ENCODE peak calls at places on chromosome 2, in eight cellular contexts. V is colonic mucosa, P is HepG2, S is stomach, U is ovary, A is uterus, C is Peyer's patch, Y is cardiac muscle cell. X is an unnamed sample. For H3K36me3, the result is how much of the 10 kb centered on the place peaks cover.

GRCh38 chr2:176507736-176508135 is 238.5 kb downstream of the MTX2 start:
- DNase-seq in V (no peak), P (no peak), S (no peak), U (no peak), A (no peak), C (no peak), Y (no peak), X (no peak)

GRCh38 chr2:1841461-1841860 is 97.1 kb upstream of the PXDN start:
- DNase-seq in V (no peak), P (no peak), S (no peak), U (no peak), A (no peak), C (no peak), Y (no peak), X (no peak)

GRCh38 chr2:222655406-222655747 is 515 bp downstream of the FARSB start:
- DNase-seq in V (no peak), P (no peak), S (no peak), U (no peak), A (no peak), C (no peak), Y (peak), X (no peak)

GRCh38 chr2:99638791-99639190 is 149.0 kb upstream of the REV1 start:
- DNase-seq in V (no peak), P (no peak), S (no peak), U (no peak), A (no peak), C (no peak), Y (no peak), X (no peak)

GRCh38 chr2:24121469-24121868 is 1.7 kb downstream of the PFN4 start:
- DNase-seq in V (no peak), P (no peak), S (no peak), U (no peak), A (no peak), C (no peak), Y (no peak), X (no peak)

GRCh38 chr2:111069722-111070121 is 51.0 kb upstream of the BCL2L11 start:
- DNase-seq in V (no peak), P (no peak), S (no peak), U (no peak), A (no peak), C (no peak), Y (no peak), X (no peak)

GRCh38 chr2:148737742-148738141 is 93.2 kb downstream of the EPC2 start:
- DNase-seq in V (no peak), P (no peak), S (no peak), U (no peak), A (no peak), C (no peak), Y (no peak), X (no peak)

GRCh38 chr2:62505109-62505508 is 886 bp downstream of the TMEM17 start:
- DNase-seq in V (no peak), P (no peak), S (no peak), U (no peak), A (no peak), C (no peak), Y (no peak), X (no peak)

GRCh38 chr2:127575941-127576432 is 40.5 kb downstream of the MYO7B start:
- DNase-seq in V (no peak), P (no peak), S (peak), U (no peak), A (no peak), C (peak), Y (no peak), X (no peak)

GRCh38 chr2:33678447-33678846 is 79.3 kb upstream of the FAM98A start:
- DNase-seq in V (no peak), P (no peak), S (no peak), U (no peak), A (no peak), C (no peak), Y (no peak), X (no peak)

GRCh38 chr2:195666113-195666712 is 9.2 kb downstream of the SLC39A10 start:
- DNase-seq in V (no peak), P (no peak), S (no peak), U (no peak), A (no peak), C (no peak), Y (no peak), X (no peak)

GRCh38 chr2:113361051-113361450 is 76.4 kb upstream of the ZNG1B start:
- DNase-seq in V (no peak), P (no peak), S (no peak), U (no peak), A (no peak), C (no peak), Y (no peak), X (no peak)

GRCh38 chr2:55087930-55088329 is 37.7 kb upstream of the RTN4 start:
- DNase-seq in V (no peak), P (no peak), S (no peak), U (no peak), A (no peak), C (no peak), Y (peak), X (no peak)

GRCh38 chr2:172806426-172807008 is 70.9 kb downstream of the RAPGEF4 start:
- DNase-seq in V (no peak), P (peak), S (no peak), U (no peak), A (no peak), C (no peak), Y (peak), X (no peak)

GRCh38 chr2:174603280-174603679 is 5.7 kb upstream of the WIPF1 start:
- DNase-seq in V (peak), P (peak), S (peak), U (no peak), A (peak), C (peak), Y (peak), X (peak)

GRCh38 chr2:64018715-64019082 is 529 bp downstream of the VPS54 start:
- DNase-seq in V (peak), P (no peak), S (no peak), U (no peak), A (peak), C (peak), Y (peak), X (no peak)

GRCh38 chr2:239277401-239278085 is 123.3 kb downstream of the HDAC4 start:
- DNase-seq in V (peak), P (no peak), S (peak), U (peak), A (no peak), C (no peak), Y (no peak), X (no peak)

GRCh38 chr2:69915050-69915945 is at the start of gene MXD1:
- DNase-seq in V (peak), P (no peak), S (peak), U (peak), A (no peak), C (peak), Y (peak), X (peak)

GRCh38 chr2:111975053-111975552 is 76.7 kb downstream of the MERTK start:
- DNase-seq in V (no peak), P (peak), S (peak), U (no peak), A (no peak), C (no peak), Y (no peak), X (peak)

GRCh38 chr2:98846041-98846440 is 90.0 kb downstream of the CRACDL start:
- DNase-seq in V (no peak), P (no peak), S (no peak), U (no peak), A (no peak), C (no peak), Y (no peak), X (no peak)

DNA sequence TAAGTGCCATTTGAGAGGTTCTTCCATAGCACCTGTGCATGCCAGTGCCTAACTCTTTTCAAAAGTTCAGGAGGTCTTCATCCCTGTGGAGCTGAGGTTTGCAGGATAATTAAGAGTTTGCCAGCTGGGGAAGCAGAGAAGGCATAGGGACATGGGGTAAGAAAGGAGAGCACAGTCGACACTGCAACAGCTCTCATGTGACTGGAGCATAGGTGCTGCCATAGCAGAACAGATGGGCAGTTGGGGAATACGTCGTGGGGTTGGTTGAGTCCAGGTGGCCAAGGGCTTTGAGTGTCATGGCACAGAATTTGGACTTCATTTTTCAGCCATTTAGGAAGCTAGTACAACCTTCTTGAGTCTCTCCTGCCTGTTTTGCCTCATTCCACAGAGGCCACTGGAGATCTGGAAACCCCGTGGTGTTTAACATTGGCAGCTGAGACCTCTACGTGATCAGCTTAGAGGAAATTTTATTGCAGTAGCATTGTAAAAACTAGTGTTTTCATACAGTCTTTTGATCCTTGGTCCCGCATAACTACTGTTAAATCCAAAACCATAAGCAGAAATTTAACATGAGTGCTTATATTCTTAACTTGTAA is 65.1 kb downstream of the CRIM1 start:
- DNase-seq in V (no peak), P (no peak), S (no peak), U (no peak), A (no peak), C (no peak), Y (no peak), X (no peak)
- H3K4me3 ChIP-seq in V (no peak), P (no peak), S (no peak), U (no peak), A (no peak), C (no peak), Y (no peak), X (no peak)

GRCh38 chr2:6480514-6480913 is 385.2 kb downstream of the CMPK2 start:
- DNase-seq in V (no peak), P (no peak), S (no peak), U (no peak), A (no peak), C (no peak), Y (no peak), X (no peak)
- H3K36me3 ChIP-seq in V (under half), P (under half), S (under half), U (under half), A (under half), C (under half), Y (under half), X (under half)

GRCh38 chr2:218273908-218274249 is 3.6 kb downstream of the PNKD start:
- DNase-seq in V (peak), P (no peak), S (no peak), U (no peak), A (no peak), C (no peak), Y (no peak), X (no peak)

GRCh38 chr2:218272531-218273212 is 2.4 kb downstream of the PNKD start:
- DNase-seq in V (peak), P (peak), S (peak), U (peak), A (peak), C (peak), Y (peak), X (peak)

GRCh38 chr2:218270721-218271486 is 585 bp downstream of the PNKD start:
- DNase-seq in V (no peak), P (no peak), S (no peak), U (no peak), A (no peak), C (no peak), Y (no peak), X (no peak)

GRCh38 chr2:218271487-218271797 is 1.1 kb downstream of the PNKD start:
- DNase-seq in V (peak), P (no peak), S (no peak), U (no peak), A (no peak), C (no peak), Y (no peak), X (peak)

DNA sequence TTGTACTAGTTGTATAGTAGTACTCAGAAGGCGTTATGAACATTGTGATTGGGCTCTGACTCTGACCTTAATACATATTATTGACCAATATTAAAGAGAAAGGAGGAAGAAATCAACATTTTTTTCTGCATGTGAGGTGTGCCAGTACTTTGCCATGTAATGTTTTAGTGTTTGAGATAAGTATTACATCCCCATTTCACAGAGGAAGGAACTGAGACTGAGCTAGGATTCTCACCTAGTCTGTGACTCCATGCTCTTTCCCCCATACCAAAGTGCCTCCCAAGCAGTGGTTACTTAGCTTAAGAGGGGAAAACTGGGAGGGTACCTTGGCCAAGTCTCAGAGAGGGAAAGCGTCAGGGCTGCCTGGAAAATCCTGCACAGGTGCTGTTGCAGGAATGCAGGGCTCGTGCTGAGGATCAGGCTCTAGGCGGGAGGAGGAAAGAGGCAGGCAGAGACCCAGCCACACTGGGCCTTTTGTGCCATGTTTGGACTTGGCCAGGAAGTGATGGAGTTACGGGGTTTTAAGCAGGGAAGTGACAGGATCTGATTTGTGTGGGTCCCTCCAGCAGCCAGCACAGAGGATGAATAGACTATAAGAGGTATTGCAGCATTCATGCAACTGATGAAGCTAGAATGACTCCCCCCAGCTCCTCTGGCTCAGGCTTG is 1.7 kb downstream of the PNKD start:
- DNase-seq in V (no peak), P (no peak), S (no peak), U (no peak), A (no peak), C (no peak), Y (no peak), X (no peak)
- H3K4me3 ChIP-seq in V (peak), P (peak), S (no peak), U (no peak), A (no peak), C (no peak), Y (peak), X (peak)

GRCh38 chr2:208326016-208326415 is 60.0 kb downstream of the PIKFYVE start:
- DNase-seq in V (no peak), P (no peak), S (no peak), U (no peak), A (no peak), C (no peak), Y (no peak), X (no peak)

GRCh38 chr2:208334230-208334629 is 68.2 kb downstream of the PIKFYVE start:
- DNase-seq in V (no peak), P (no peak), S (no peak), U (no peak), A (no peak), C (no peak), Y (no peak), X (no peak)

GRCh38 chr2:208329485-208329884 is 63.4 kb downstream of the PIKFYVE start:
- DNase-seq in V (no peak), P (no peak), S (no peak), U (no peak), A (no peak), C (no peak), Y (no peak), X (peak)
- H3K36me3 ChIP-seq in V (under half), P (half or more), S (under half), U (under half), A (under half), C (under half), Y (half or more), X (under half)

GRCh38 chr2:61463769-61464475 is 7.0 kb downstream of the USP34 start:
- DNase-seq in V (no peak), P (no peak), S (no peak), U (no peak), A (no peak), C (no peak), Y (no peak), X (no peak)

GRCh38 chr2:61461404-61461803 is 9.5 kb downstream of the USP34 start:
- DNase-seq in V (no peak), P (no peak), S (no peak), U (no peak), A (no peak), C (no peak), Y (no peak), X (no peak)

GRCh38 chr2:61460168-61460567 is 10.7 kb downstream of the USP34 start:
- DNase-seq in V (no peak), P (peak), S (no peak), U (no peak), A (no peak), C (no peak), Y (no peak), X (peak)

GRCh38 chr2:61469424-61470121 is 1.3 kb downstream of the USP34 start:
- DNase-seq in V (no peak), P (no peak), S (no peak), U (no peak), A (no peak), C (no peak), Y (no peak), X (peak)

GRCh38 chr2:61465045-61465444 is 5.8 kb downstream of the USP34 start:
- DNase-seq in V (no peak), P (no peak), S (no peak), U (no peak), A (no peak), C (no peak), Y (no peak), X (no peak)
- H3K4me3 ChIP-seq in V (no peak), P (no peak), S (no peak), U (no peak), A (no peak), C (no peak), Y (no peak), X (no peak)

GRCh38 chr2:168969865-168970264 is 61.3 kb downstream of the ABCB11 start:
- DNase-seq in V (no peak), P (no peak), S (no peak), U (no peak), A (no peak), C (no peak), Y (no peak), X (no peak)
- H3K36me3 ChIP-seq in V (under half), P (under half), S (under half), U (under half), A (under half), C (under half), Y (under half), X (under half)

DNA sequence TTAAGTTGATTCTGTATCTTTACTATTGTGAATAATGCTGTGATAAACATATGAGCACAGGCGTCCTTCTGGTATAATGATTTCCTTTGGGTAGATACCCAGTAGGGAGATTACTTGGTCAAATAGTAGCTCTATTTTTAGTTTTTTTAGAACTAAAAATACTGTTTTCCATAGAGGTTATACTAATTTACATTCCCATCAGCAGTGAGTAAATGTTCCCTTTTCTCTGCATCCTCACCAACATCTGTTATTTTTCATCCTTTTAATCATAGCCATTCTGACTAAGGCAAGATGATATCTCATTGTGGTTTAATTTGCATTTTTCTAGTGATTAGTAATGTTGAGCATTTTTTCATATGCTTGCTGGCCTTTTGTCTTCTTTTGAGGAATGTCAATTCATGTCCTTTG is 35.1 kb downstream of the PMS1 start:
- DNase-seq in V (no peak), P (no peak), S (no peak), U (no peak), A (no peak), C (no peak), Y (no peak), X (peak)
- H3K4me3 ChIP-seq in V (no peak), P (no peak), S (no peak), U (no peak), A (no peak), C (no peak), Y (no peak), X (no peak)

GRCh38 chr2:78009289-78009688 is 487.1 kb upstream of the LRRTM4 start:
- DNase-seq in V (no peak), P (no peak), S (no peak), U (no peak), A (no peak), C (no peak), Y (no peak), X (no peak)

DNA sequence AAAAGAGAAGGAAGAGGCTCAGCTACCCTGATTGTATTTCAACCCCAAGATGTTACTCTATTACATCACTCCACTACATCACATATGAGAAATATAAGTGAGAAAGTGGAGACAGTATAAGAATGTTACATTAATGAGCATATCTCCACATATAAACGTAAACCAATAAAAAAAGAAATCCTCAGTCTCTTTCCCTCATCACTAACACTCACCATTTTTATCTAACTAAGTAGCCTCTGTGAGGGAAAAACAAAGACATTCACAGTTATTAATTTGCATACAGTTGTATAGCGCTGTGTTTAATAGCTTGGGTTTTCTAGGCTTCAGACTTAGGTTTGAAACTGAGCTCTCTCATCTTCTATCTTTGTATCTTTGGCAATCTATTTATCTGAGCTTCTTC is 489.1 kb upstream of the LRRTM4 start:
- DNase-seq in V (no peak), P (no peak), S (no peak), U (no peak), A (no peak), C (no peak), Y (no peak), X (no peak)
- H3K36me3 ChIP-seq in V (under half), P (under half), S (under half), U (under half), A (under half), C (under half), Y (under half), X (under half)

GRCh38 chr2:241269707-241270520 is 45.6 kb downstream of the HDLBP start:
- DNase-seq in V (no peak), P (no peak), S (peak), U (no peak), A (no peak), C (no peak), Y (no peak), X (no peak)
- H3K4me3 ChIP-seq in V (no peak), P (peak), S (peak), U (no peak), A (no peak), C (no peak), Y (no peak), X (no peak)

GRCh38 chr2:206792645-206793044 is 27.2 kb downstream of the FASTKD2 start:
- DNase-seq in V (no peak), P (no peak), S (no peak), U (no peak), A (no peak), C (no peak), Y (no peak), X (no peak)
- H3K36me3 ChIP-seq in V (under half), P (under half), S (under half), U (under half), A (under half), C (under half), Y (under half), X (under half)